ENCODE peak calls at places on chromosomes 13 and 19, in ten cellular contexts. M, V, Q, Y, K, N, J, L, O and W are unnamed samples.

GRCh38 chr13:98890186-98890585 is 87.7 kb downstream of the DOCK9 start:
- DNase-seq in L (no peak), M (no peak), K (no peak), J (peak; percentile 59), N (peak; percentile 99), Q (peak; percentile 53), Y (no peak), V (no peak), O (no peak), W (no peak)

GRCh38 chr13:31191748-31192147 is 8.0 kb upstream of the B3GLCT start:
- DNase-seq in J (no peak), V (no peak), Y (no peak), Q (no peak), M (no peak), N (no peak), O (no peak), L (no peak), K (no peak), W (no peak)

GRCh38 chr13:83449666-83450395 is 432.4 kb downstream of the SLITRK1 start:
- DNase-seq in V (no peak), O (peak; percentile 5), L (no peak), N (peak; percentile 80), M (no peak), K (no peak), J (peak; percentile 12), Y (no peak), Q (no peak), W (no peak)

GRCh38 chr13:59494560-59494970 is 669.2 kb downstream of the DIAPH3 start:
- DNase-seq in M (no peak), N (peak; percentile 61), Y (no peak), K (no peak), Q (peak; percentile 40), O (no peak), L (peak; percentile 69), V (no peak), J (peak; percentile 69), W (no peak)

GRCh38 chr13:113744197-113745000 is 14.6 kb upstream of the TMEM255B start:
- DNase-seq in Q (no peak), V (no peak), K (no peak), O (no peak), J (no peak), M (no peak), L (no peak), N (no peak), Y (no peak), W (no peak)

GRCh38 chr19:45451181-45451849 is 16.5 kb upstream of the FOSB start:
- DNase-seq in N (peak; percentile 75), O (peak; percentile 53), M (no peak), Q (no peak), K (no peak), J (peak; percentile 69), L (no peak), Y (no peak), V (no peak), W (peak; percentile 83)

GRCh38 chr13:25871389-25872125 is 180.3 kb downstream of the SHISA2 start:
- DNase-seq in K (no peak), M (no peak), L (no peak), N (no peak), J (no peak), O (no peak), Q (no peak), V (no peak), Y (no peak), W (no peak)

GRCh38 chr13:97574926-97575325 is 141.0 kb downstream of the RAP2A start:
- DNase-seq in K (no peak), M (peak; percentile 28), J (peak; percentile 62), N (peak; percentile 51), V (no peak), L (peak; percentile 9), O (peak; percentile 78), Q (no peak), Y (no peak), W (peak; percentile 46)

GRCh38 chr13:55230570-55230908 is 1910.2 kb upstream of the PRR20A start:
- DNase-seq in N (no peak), K (no peak), J (no peak), Y (no peak), Q (no peak), O (peak; percentile 61), L (no peak), V (no peak), M (no peak), W (no peak)

GRCh38 chr13:109408596-109409382 is 377.6 kb downstream of the IRS2 start:
- DNase-seq in N (peak; percentile 46), L (no peak), Y (no peak), Q (no peak), J (no peak), V (no peak), M (no peak), O (no peak), K (no peak), W (no peak)

GRCh38 chr13:39402221-39402620 is 200.8 kb downstream of the LHFPL6 start:
- DNase-seq in K (no peak), Y (no peak), N (no peak), J (no peak), O (no peak), Q (no peak), V (no peak), M (no peak), L (no peak), W (no peak)

GRCh38 chr19:15631817-15632216 is 8.9 kb upstream of the CYP4F3 start:
- DNase-seq in L (no peak), N (peak; percentile 1), V (no peak), J (peak; percentile 2), Q (no peak), O (peak; percentile 28), M (no peak), K (no peak), Y (no peak), W (peak; percentile 6)

GRCh38 chr13:27006519-27007161 is 165.0 kb downstream of the USP12 start:
- DNase-seq in M (no peak), J (peak; percentile 45), V (no peak), Q (no peak), N (peak; percentile 32), Y (peak; percentile 71), K (no peak), O (peak; percentile 55), L (no peak), W (no peak)

DNA sequence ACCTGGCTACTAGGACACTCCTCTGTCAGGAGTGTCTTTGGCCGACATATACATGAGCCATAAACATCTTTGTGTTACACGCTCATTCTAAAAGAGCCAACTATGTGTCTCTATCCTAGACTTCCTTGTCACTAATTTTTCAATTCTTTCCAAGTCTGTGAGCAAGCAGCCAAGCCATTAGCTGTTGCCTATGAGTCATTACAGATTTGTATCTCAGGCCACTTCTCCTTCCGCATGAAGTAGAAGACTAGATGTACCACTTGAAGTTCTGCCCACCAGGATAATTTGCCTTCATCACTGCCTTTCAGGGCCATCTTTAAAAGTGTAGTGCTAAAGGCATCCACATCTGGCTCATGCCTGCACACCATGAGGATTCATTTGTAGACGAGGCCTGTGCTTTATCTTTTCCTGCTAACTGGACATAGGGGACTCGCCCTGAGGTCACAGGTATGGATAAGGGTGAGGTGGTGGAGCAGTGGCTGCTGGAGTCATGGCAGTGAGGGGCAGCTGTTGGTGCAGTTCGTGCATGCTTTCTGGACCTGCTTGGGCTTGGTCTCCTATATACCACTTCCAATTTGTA is 126.1 kb upstream of the KL start:
- DNase-seq in J (no peak), K (no peak), L (no peak), N (no peak), Q (no peak), O (no peak), Y (no peak), M (no peak), V (no peak), W (no peak)
- TF ChIP-seq CTCF in J (no peak), K (no peak), L (no peak), N (no peak), Q (no peak), O (no peak), Y (no peak), M (no peak), V (no peak), W (no peak)

GRCh38 chr19:31174948-31175347 is 174.3 kb downstream of the TSHZ3 start:
- DNase-seq in N (no peak), K (peak; percentile 58), O (no peak), J (no peak), V (no peak), Y (no peak), M (no peak), L (no peak), Q (no peak), W (no peak)
- TF ChIP-seq CTCF in N (no peak), K (no peak), O (no peak), J (no peak), V (no peak), Y (no peak), M (no peak), L (no peak), Q (no peak), W (no peak)

GRCh38 chr19:56104423-56104822 is 16.7 kb downstream of the ZNF787 start:
- DNase-seq in L (no peak), N (no peak), Y (no peak), K (no peak), M (no peak), O (no peak), J (no peak), V (no peak), Q (no peak), W (no peak)
- TF ChIP-seq CTCF in L (no peak), N (no peak), Y (no peak), K (no peak), M (no peak), O (no peak), J (no peak), V (no peak), Q (no peak), W (no peak)

DNA sequence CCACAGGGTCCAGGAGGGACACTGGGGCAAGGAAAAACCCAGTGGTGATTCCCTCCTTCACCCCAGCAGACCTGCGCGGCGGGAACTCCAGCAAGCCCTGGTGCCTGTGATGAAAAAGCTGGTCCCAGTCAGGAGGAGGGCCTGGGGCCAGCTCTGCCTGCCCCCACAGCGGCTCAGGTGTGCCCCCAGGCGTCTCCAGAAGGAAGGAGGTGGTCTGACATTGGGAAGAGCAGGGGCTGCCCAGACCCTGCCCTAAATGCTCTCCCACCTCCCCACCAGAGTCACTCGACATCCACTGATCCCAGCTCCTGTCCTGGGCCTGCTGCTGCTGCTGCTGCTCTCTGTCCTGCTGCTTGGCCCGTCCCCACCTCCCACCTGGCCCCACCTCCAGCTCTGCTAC is 6.2 kb downstream of the PTH2 start:
- DNase-seq in Y (no peak), L (no peak), Q (no peak), O (no peak), J (no peak), V (no peak), K (no peak), M (no peak), N (no peak), W (no peak)
- TF ChIP-seq CTCF in Y (no peak), L (no peak), Q (no peak), O (peak; percentile 75), J (no peak), V (no peak), K (no peak), M (no peak), N (no peak), W (no peak)